ENCODE peak calls at places on chromosomes 16 and 17, in five cellular contexts. U is activated CD8-positive, alpha-beta memory T cell treated with anti-CD3 and anti-CD28 coated beads, Interleukin-2, amount 50 U/mL, for 48 hours; A is adrenal gland; O is activated effector memory CD4-positive, alpha-beta T cell treated with anti-CD3 and anti-CD28 coated beads, Interleukin-2, amount 50 U/mL, for 16 hours; P is LoVo. G is an unnamed sample.

GRCh38 chr16:88782454-88783390 is 2.3 kb downstream of the PIEZO1 start:
- DNase-seq in U (peak), A (peak), O (peak), P (no peak), G (peak)

GRCh38 chr17:58520843-58521430 is 6.5 kb upstream of the MTMR4 start:
- DNase-seq in U (no peak), A (no peak), O (no peak), P (no peak), G (peak)

GRCh38 chr17:81129289-81129688 is 36.0 kb upstream of the PVALEF start:
- DNase-seq in U (no peak), A (no peak), O (no peak), P (no peak), G (no peak)

GRCh38 chr16:75459691-75460090 is 4.8 kb downstream of the TMEM170A start:
- DNase-seq in U (no peak), A (no peak), O (no peak), P (no peak), G (no peak)

GRCh38 chr16:676565-677297 is 1.3 kb downstream of the RHBDL1 start:
- DNase-seq in U (no peak), A (no peak), O (peak), P (no peak), G (peak)

GRCh38 chr17:19570497-19571151 is 37.0 kb downstream of the SLC47A1 start:
- DNase-seq in U (no peak), A (no peak), O (no peak), P (peak), G (no peak)

GRCh38 chr17:76102944-76103273 is 678 bp downstream of the EXOC7 start:
- DNase-seq in U (no peak), A (no peak), O (no peak), P (no peak), G (no peak)

GRCh38 chr16:86494565-86495356 is 15.6 kb upstream of the FOXF1 start:
- DNase-seq in U (no peak), A (no peak), O (no peak), P (no peak), G (no peak)

GRCh38 chr16:81997738-81998137 is 13.5 kb downstream of the SDR42E1 start:
- DNase-seq in U (no peak), A (peak), O (no peak), P (peak), G (peak)

GRCh38 chr17:64786337-64786736 is 124.2 kb upstream of the SMURF2 start:
- DNase-seq in U (no peak), A (no peak), O (peak), P (peak), G (no peak)

GRCh38 chr16:69820926-69821541 is 58.9 kb downstream of the WWP2 start:
- DNase-seq in U (no peak), A (peak), O (no peak), P (no peak), G (no peak)

GRCh38 chr16:70611224-70611598 is 35.1 kb upstream of the IL34 start:
- DNase-seq in U (no peak), A (no peak), O (no peak), P (no peak), G (no peak)

GRCh38 chr17:31444026-31444425 is 52.6 kb downstream of the RAB11FIP4 start:
- DNase-seq in U (no peak), A (no peak), O (no peak), P (no peak), G (no peak)

GRCh38 chr17:22704674-22705073 is 1012.4 kb downstream of the KCNJ18 start:
- DNase-seq in U (no peak), A (no peak), O (no peak), P (no peak), G (no peak)

GRCh38 chr17:75909051-75909811 is 4.5 kb upstream of the MRPL38 start:
- DNase-seq in U (no peak), A (no peak), O (no peak), P (no peak), G (no peak)

GRCh38 chr17:33469911-33470310 is 176.8 kb upstream of the ASIC2 start:
- DNase-seq in U (no peak), A (peak), O (no peak), P (no peak), G (peak)

GRCh38 chr16:31006589-31006988 is 3.8 kb downstream of the STX1B start:
- DNase-seq in U (no peak), A (no peak), O (no peak), P (no peak), G (no peak)

GRCh38 chr17:31269597-31269996 is 27.4 kb downstream of the OMG start:
- DNase-seq in U (no peak), A (peak), O (no peak), P (peak), G (peak)

GRCh38 chr17:41775394-41776226 is 10.9 kb downstream of the JUP start:
- DNase-seq in U (no peak), A (peak), O (no peak), P (peak), G (no peak)

GRCh38 chr16:74887084-74887483 is 97.8 kb downstream of the WDR59 start:
- DNase-seq in U (no peak), A (no peak), O (no peak), P (no peak), G (no peak)

GRCh38 chr17:17236295-17237025 is 508 bp downstream of the FLCN start:
- DNase-seq in U (no peak), A (peak), O (no peak), P (peak), G (peak)

GRCh38 chr17:50817142-50817751 is 18.1 kb upstream of the WFIKKN2 start:
- DNase-seq in U (peak), A (peak), O (peak), P (peak), G (no peak)

GRCh38 chr16:77711775-77712174 is 10.5 kb upstream of the NUDT7 start:
- DNase-seq in U (no peak), A (no peak), O (no peak), P (no peak), G (no peak)

GRCh38 chr17:17176341-17176740 is 29.8 kb downstream of the PLD6 start:
- DNase-seq in U (no peak), A (no peak), O (peak), P (no peak), G (no peak)

GRCh38 chr16:70602831-70603230 is 43.5 kb upstream of the IL34 start:
- DNase-seq in U (no peak), A (no peak), O (no peak), P (no peak), G (no peak)

GRCh38 chr16:3774819-3775218 is 57.5 kb upstream of the TRAP1 start:
- DNase-seq in U (no peak), A (no peak), O (no peak), P (no peak), G (no peak)

G was measured in trophoblast cell.